ENCODE peak calls at places on chromosomes 4 and X, in nine cellular contexts. O, U, E, N, Y, W, M, V and A are unnamed samples.

GRCh38 chr4:1614049-1614448 is 70.1 kb downstream of the FAM53A start:
- ATAC-seq in O (no peak), U (no peak), E (no peak), N (no peak), Y (no peak), W (no peak), M (no peak), V (no peak), A (no peak)

GRCh38 chr4:81221303-81222081 is 6.5 kb upstream of the PRKG2 start:
- ATAC-seq in O (no peak), U (no peak), E (no peak), N (no peak), Y (no peak), W (no peak), M (no peak), V (no peak), A (no peak)

GRCh38 chr4:52645315-52645714 is 13.8 kb downstream of the USP46 start:
- ATAC-seq in O (no peak), U (no peak), E (no peak), N (no peak), Y (no peak), W (no peak), M (no peak), V (no peak), A (no peak)

GRCh38 chr4:53123171-53123570 is 242.7 kb downstream of the SCFD2 start:
- ATAC-seq in O (no peak), U (no peak), E (no peak), N (no peak), Y (no peak), W (no peak), M (no peak), V (no peak), A (no peak)

GRCh38 chrX:153812220-153812619 is 17.8 kb downstream of the SSR4 start:
- ATAC-seq in O (no peak), U (no peak), E (no peak), N (no peak), Y (no peak), W (no peak), M (no peak), V (no peak), A (no peak)

GRCh38 chr4:142812091-142812490 is 34.0 kb downstream of the INPP4B start:
- ATAC-seq in O (no peak), U (no peak), E (no peak), N (no peak), Y (no peak), W (no peak), M (no peak), V (no peak), A (peak)

GRCh38 chr4:148273501-148273986 is 168.7 kb downstream of the NR3C2 start:
- ATAC-seq in O (peak), U (no peak), E (no peak), N (no peak), Y (peak), W (peak), M (peak), V (no peak), A (no peak)

GRCh38 chr4:101141230-101141629 is 206.1 kb downstream of the PPP3CA start:
- ATAC-seq in O (no peak), U (no peak), E (no peak), N (no peak), Y (no peak), W (no peak), M (no peak), V (no peak), A (no peak)

GRCh38 chr4:80153800-80154546 is 43.3 kb upstream of the PRDM8 start:
- ATAC-seq in O (no peak), U (no peak), E (no peak), N (no peak), Y (no peak), W (no peak), M (no peak), V (no peak), A (peak)

GRCh38 chr4:48247878-48248558 is 21.6 kb downstream of the TEC start:
- ATAC-seq in O (no peak), U (no peak), E (no peak), N (no peak), Y (peak), W (peak), M (peak), V (no peak), A (no peak)